ENCODE peak calls at places on chromosomes 13 and 19, in four cellular contexts. R is K562, A is GM06990, H is PC-3. Y is an unnamed sample.

GRCh38 chr13:112345826-112346172 is 30.4 kb upstream of the SPACA7 start:
- DNase-seq in R (no peak), A (no peak), H (no peak), Y (no peak)

GRCh38 chr19:23437901-23438300 is 42.6 kb upstream of the ZNF91 start:
- DNase-seq in R (no peak), A (no peak), H (no peak), Y (no peak)

GRCh38 chr19:15444505-15445226 is 5.1 kb downstream of the WIZ start:
- DNase-seq in R (no peak), A (no peak), H (no peak), Y (no peak)

GRCh38 chr19:42143341-42144234 is 11.3 kb upstream of the POU2F2 start:
- DNase-seq in R (peak), A (no peak), H (peak), Y (peak)

GRCh38 chr13:33480561-33480960 is 195.0 kb upstream of the STARD13 start:
- DNase-seq in R (no peak), A (no peak), H (no peak), Y (no peak)

GRCh38 chr19:9786342-9786741 is 17.8 kb upstream of the ZNF846 start:
- DNase-seq in R (no peak), A (no peak), H (no peak), Y (no peak)

GRCh38 chr13:26502826-26503225 is 54.7 kb upstream of the WASF3 start:
- DNase-seq in R (no peak), A (no peak), H (peak), Y (peak)

GRCh38 chr13:30572859-30573275 is 44.9 kb upstream of the USPL1 start:
- DNase-seq in R (no peak), A (no peak), H (peak), Y (no peak)

GRCh38 chr19:39858541-39858940 is 12.4 kb upstream of the FBL start:
- DNase-seq in R (peak), A (no peak), H (no peak), Y (no peak)

GRCh38 chr19:10290876-10291553 is 1.3 kb downstream of the ICAM5 start:
- DNase-seq in R (peak), A (peak), H (peak), Y (no peak)

GRCh38 chr19:16248380-16249023 is 50.8 kb downstream of the AP1M1 start:
- DNase-seq in R (no peak), A (no peak), H (no peak), Y (no peak)

GRCh38 chr13:38141792-38142191 is 207.9 kb upstream of the UFM1 start:
- DNase-seq in R (no peak), A (no peak), H (peak), Y (no peak)

GRCh38 chr13:89163081-89163480 is 1491.9 kb downstream of the SLITRK5 start:
- DNase-seq in R (no peak), A (no peak), H (no peak), Y (no peak)

GRCh38 chr19:39936020-39936419 is 1.6 kb upstream of the FCGBP start:
- DNase-seq in R (no peak), A (no peak), H (no peak), Y (no peak)

GRCh38 chr19:6423499-6424189 is 967 bp downstream of the KHSRP start:
- DNase-seq in R (peak), A (no peak), H (peak), Y (peak)

GRCh38 chr13:113532156-113532806 is 41.8 kb upstream of the DCUN1D2 start:
- DNase-seq in R (no peak), A (no peak), H (no peak), Y (no peak)

GRCh38 chr13:110506859-110507566 is 54.5 kb downstream of the RAB20 start:
- DNase-seq in R (peak), A (no peak), H (peak), Y (no peak)

GRCh38 chr13:38417727-38418126 is 68.1 kb downstream of the UFM1 start:
- DNase-seq in R (peak), A (no peak), H (peak), Y (peak)

GRCh38 chr13:71320452-71320851 is 546.6 kb downstream of the DACH1 start:
- DNase-seq in R (peak), A (no peak), H (peak), Y (peak)

GRCh38 chr13:71602327-71602726 is 264.7 kb downstream of the DACH1 start:
- DNase-seq in R (no peak), A (no peak), H (no peak), Y (no peak)

GRCh38 chr13:22235950-22236290 is 565.0 kb downstream of the FGF9 start:
- DNase-seq in R (no peak), A (no peak), H (no peak), Y (no peak)

GRCh38 chr13:34128661-34129060 is 310.7 kb downstream of the RFC3 start:
- DNase-seq in R (no peak), A (no peak), H (peak), Y (no peak)

GRCh38 chr13:113647351-113648217 is 10.4 kb downstream of the ATP4B start:
- DNase-seq in R (no peak), A (no peak), H (peak), Y (no peak)

GRCh38 chr19:28242317-28242927 is 970.5 kb downstream of the UQCRFS1 start:
- DNase-seq in R (peak), A (no peak), H (no peak), Y (peak)

GRCh38 chr19:9945319-9945966 is 9.1 kb upstream of the OLFM2 start:
- DNase-seq in R (peak), A (no peak), H (peak), Y (no peak)

GRCh38 chr13:81138353-81138995 is 797.5 kb upstream of the SPRY2 start:
- DNase-seq in R (no peak), A (no peak), H (no peak), Y (no peak)

GRCh38 chr19:38683393-38684077 is 36.1 kb downstream of the ACTN4 start:
- DNase-seq in R (peak), A (no peak), H (peak), Y (no peak)

GRCh38 chr13:24264976-24265375 is 44.4 kb upstream of the C1QTNF9 start:
- DNase-seq in R (no peak), A (no peak), H (no peak), Y (no peak)

GRCh38 chr19:35150445-35150844 is 4.1 kb upstream of the FXYD5 start:
- DNase-seq in R (no peak), A (no peak), H (no peak), Y (no peak)

GRCh38 chr13:100298116-100298681 is 209.3 kb downstream of the PCCA start:
- DNase-seq in R (no peak), A (no peak), H (no peak), Y (no peak)

GRCh38 chr13:100298691-100299090 is 209.8 kb downstream of the PCCA start:
- DNase-seq in R (no peak), A (no peak), H (no peak), Y (no peak)

GRCh38 chr13:100300708-100301107 is 211.8 kb downstream of the PCCA start:
- DNase-seq in R (no peak), A (no peak), H (no peak), Y (no peak)

GRCh38 chr13:100300213-100300612 is 211.3 kb downstream of the PCCA start:
- DNase-seq in R (no peak), A (no peak), H (no peak), Y (no peak)

DNA sequence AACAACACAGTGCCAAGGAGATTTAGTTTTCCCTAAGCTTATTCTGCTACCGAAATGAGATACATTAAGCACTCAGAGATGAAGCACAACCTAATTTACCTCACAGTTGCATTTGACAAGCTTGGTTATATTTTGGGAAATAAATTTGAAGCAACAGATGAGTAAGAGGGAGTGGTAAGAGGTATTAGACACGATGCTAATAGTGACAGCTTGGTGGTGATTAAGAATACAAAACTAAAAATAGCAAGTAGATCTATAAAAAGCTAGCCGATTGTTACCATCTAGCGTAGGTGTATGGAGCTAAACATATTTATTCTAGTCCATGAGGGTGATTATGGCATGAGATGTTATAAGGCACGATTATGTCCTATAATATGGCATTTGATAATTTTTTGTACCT is 208.5 kb downstream of the PCCA start:
- DNase-seq in R (no peak), A (no peak), H (no peak), Y (no peak)
- TF ChIP-seq CTCF in R (no peak), A (no peak), H (no peak), Y (no peak)

GRCh38 chr13:27926644-27927434 is 7.0 kb downstream of the PDX1 start:
- DNase-seq in R (no peak), A (no peak), H (no peak), Y (no peak)
- TF ChIP-seq CTCF in R (no peak), A (no peak), H (no peak), Y (no peak)

GRCh38 chr19:1813197-1813836 is 1.2 kb upstream of the ATP8B3 start:
- DNase-seq in R (no peak), A (no peak), H (no peak), Y (no peak)

GRCh38 chr19:1812426-1813196 is 535 bp upstream of the ATP8B3 start:
- DNase-seq in R (peak), A (peak), H (peak), Y (peak)

GRCh38 chr19:1810439-1811160 is 1.5 kb downstream of the ATP8B3 start:
- DNase-seq in R (no peak), A (no peak), H (no peak), Y (no peak)

GRCh38 chr19:1811472-1811894 is 593 bp downstream of the ATP8B3 start:
- DNase-seq in R (peak), A (no peak), H (peak), Y (no peak)

DNA sequence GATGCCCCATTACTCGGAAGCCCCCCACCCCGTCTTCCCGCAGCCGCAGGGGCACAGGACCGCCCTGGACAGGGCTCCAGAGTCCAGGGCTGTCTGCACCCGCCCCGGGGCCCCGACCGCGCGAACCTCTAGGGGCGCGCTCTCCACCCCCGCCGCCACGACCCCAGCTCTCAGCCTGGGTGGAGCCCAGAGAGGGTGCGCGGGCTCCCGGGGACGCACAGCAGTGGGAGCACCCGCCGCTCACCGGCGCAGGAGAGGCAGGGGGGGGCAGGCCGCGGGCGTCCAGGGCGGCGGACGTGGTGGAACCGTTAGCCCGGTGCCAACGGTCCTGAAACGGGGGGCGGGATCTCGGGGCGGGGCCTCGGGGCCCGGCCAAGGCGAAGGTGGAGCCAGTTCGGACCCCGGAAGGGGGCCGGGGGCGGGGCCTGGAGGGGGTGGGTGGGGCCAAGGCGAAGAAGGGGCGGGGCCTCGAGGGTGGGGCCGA is at the start of gene ATP8B3:
- DNase-seq in R (peak), A (no peak), H (no peak), Y (no peak)
- TF ChIP-seq CTCF in R (peak), A (peak), H (peak), Y (no peak)

DNA sequence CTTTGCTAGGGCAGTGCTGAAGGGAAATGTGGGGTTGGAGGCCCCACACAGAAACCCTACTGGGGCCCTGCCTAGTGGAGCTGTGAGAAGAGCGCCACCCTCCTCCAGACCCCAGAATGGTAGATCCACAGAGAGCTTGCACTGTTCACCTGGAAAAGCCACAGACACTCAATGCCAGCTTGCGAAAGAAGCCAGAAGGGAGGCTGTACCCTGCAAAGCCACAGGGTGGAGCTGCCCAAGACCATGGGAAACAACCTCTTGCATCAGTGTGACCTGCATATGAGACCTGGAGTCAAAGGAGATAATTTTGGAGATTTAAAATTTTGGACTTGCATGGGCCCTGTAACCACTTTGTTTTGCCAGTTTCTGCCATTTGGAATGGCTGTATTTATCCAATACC is 615.4 kb upstream of the MIR17HG start:
- DNase-seq in R (no peak), A (no peak), H (peak), Y (peak)
- TF ChIP-seq CTCF in R (no peak), A (no peak), H (no peak), Y (no peak)

DNA sequence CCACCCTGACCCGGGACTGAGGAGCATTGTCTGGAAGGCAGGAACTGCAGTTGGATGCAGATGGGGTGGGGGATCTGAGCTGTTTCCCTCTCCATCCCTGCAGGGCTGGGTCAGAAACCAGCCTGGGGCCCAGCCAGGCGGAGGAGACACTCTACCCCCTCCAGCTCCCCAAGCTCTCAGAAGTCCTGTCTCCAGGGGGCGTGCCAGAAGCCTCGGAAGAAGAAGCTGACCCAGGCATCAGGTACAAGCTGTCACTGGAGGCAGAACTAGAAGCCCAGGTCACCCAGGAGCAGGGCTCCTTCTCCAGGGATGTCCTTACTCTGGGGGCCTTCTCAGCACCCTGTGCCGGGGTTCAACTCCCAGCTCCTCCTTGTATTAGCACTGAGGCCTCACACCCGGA is 15.5 kb downstream of the SIX5 start:
- DNase-seq in R (no peak), A (no peak), H (no peak), Y (no peak)
- TF ChIP-seq CTCF in R (peak), A (peak), H (no peak), Y (no peak)

Y was measured in endothelial cell.